ENCODE peak calls at places on chromosomes 4 and X, in six cellular contexts. One of them, this sample, is unnamed.

GRCh38 chr4:113026556-113026955 is 22.9 kb upstream of the ANK2 start:
- DNase-seq in lung: no peak
- DNase-seq in AG10803: peak; percentile 24
- DNase-seq in sigmoid colon: no peak
- DNase-seq in hepatocyte: no peak
- DNase-seq in foreskin fibroblast: peak; percentile 38
- DNase-seq in this sample: no peak

GRCh38 chrX:115251458-115252233 is 17.8 kb upstream of the LRCH2 start:
- DNase-seq in lung: no peak
- DNase-seq in AG10803: no peak
- DNase-seq in foreskin fibroblast: no peak
- DNase-seq in hepatocyte: no peak
- DNase-seq in sigmoid colon: no peak
- DNase-seq in this sample: no peak

GRCh38 chr4:80153800-80154546 is 43.3 kb upstream of the PRDM8 start:
- DNase-seq in lung: no peak
- DNase-seq in sigmoid colon: no peak
- DNase-seq in hepatocyte: no peak
- DNase-seq in foreskin fibroblast: peak; percentile 27
- DNase-seq in AG10803: peak; percentile 58
- DNase-seq in this sample: no peak

GRCh38 chrX:153821066-153821465 is 9.3 kb downstream of the PDZD4 start:
- DNase-seq in AG10803: no peak
- DNase-seq in lung: no peak
- DNase-seq in hepatocyte: no peak
- DNase-seq in sigmoid colon: no peak
- DNase-seq in foreskin fibroblast: no peak
- DNase-seq in this sample: no peak

GRCh38 chrX:116246261-116246660 is 75.7 kb downstream of the AGTR2 start:
- DNase-seq in hepatocyte: no peak
- DNase-seq in AG10803: peak; percentile 1
- DNase-seq in foreskin fibroblast: no peak
- DNase-seq in sigmoid colon: no peak
- DNase-seq in lung: no peak
- DNase-seq in this sample: no peak

GRCh38 chr4:41656572-41657301 is 91.8 kb downstream of the PHOX2B start:
- DNase-seq in foreskin fibroblast: no peak
- DNase-seq in AG10803: no peak
- DNase-seq in lung: no peak
- DNase-seq in hepatocyte: no peak
- DNase-seq in sigmoid colon: no peak
- DNase-seq in this sample: no peak

GRCh38 chrX:133171962-133172708 is 46.0 kb downstream of the TFDP3 start:
- DNase-seq in AG10803: no peak
- DNase-seq in lung: no peak
- DNase-seq in sigmoid colon: no peak
- DNase-seq in foreskin fibroblast: no peak
- DNase-seq in hepatocyte: peak; percentile 40
- DNase-seq in this sample: no peak

GRCh38 chr4:100190643-100191600 is 654 bp upstream of the DDIT4L start:
- DNase-seq in foreskin fibroblast: peak; percentile 28
- DNase-seq in AG10803: peak; percentile 43
- DNase-seq in sigmoid colon: no peak
- DNase-seq in hepatocyte: peak; percentile 17
- DNase-seq in lung: no peak
- DNase-seq in this sample: no peak

GRCh38 chr4:66681962-66682361 is 863.3 kb downstream of the CENPC start:
- DNase-seq in sigmoid colon: no peak
- DNase-seq in lung: no peak
- DNase-seq in foreskin fibroblast: no peak
- DNase-seq in hepatocyte: no peak
- DNase-seq in AG10803: no peak
- DNase-seq in this sample: peak; percentile 25

GRCh38 chrX:120310861-120311631 is at the start of gene TMEM255A:
- DNase-seq in AG10803: no peak
- DNase-seq in hepatocyte: peak; percentile 28
- DNase-seq in foreskin fibroblast: no peak
- DNase-seq in lung: no peak
- DNase-seq in sigmoid colon: peak; percentile 68
- DNase-seq in this sample: no peak

GRCh38 chr4:140884431-140885058 is 128.4 kb upstream of the TBC1D9 start:
- DNase-seq in foreskin fibroblast: peak; percentile 63
- DNase-seq in lung: peak; percentile 44
- DNase-seq in sigmoid colon: peak; percentile 70
- DNase-seq in hepatocyte: peak; percentile 79
- DNase-seq in AG10803: peak; percentile 80
- DNase-seq in this sample: peak; percentile 33

DNA sequence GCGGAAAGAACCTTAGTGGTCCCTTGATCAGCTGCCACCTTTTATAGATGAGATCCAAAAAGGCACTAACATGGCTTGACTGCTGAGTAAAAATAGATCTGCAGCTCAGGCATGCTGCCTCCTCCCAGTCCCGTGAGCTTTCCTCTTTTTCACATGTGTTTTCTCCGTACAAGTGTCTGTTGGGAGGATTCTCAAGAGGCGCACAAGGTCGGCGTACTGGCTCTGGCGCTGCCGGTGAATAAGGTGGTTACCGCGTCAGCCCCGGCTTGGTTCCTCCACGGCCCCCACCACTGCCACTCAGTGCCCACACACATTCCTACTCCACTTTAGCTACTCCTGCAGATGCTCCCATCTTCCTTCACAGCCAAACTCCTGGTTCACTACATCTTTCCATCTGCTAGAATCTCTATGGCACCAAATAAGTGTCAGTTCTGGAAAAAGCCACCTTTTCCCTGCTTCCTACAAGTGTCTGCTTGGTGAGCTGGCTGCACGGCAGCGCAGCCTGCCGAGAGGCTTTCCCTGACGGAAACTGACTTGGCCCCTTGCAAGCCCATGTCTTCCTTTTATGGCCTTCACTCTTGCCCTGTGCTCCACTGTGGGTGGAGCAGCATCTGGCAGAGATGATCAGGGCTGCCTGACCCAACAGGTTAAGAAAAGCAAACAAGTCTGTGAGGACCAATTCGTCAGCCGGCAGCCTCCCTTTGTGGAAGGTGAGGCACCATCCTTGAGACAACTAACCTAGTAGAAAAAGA is 99.8 kb downstream of the KLHL8 start:
- DNase-seq in sigmoid colon: peak; percentile 88
- DNase-seq in foreskin fibroblast: no peak
- DNase-seq in lung: peak; percentile 77
- DNase-seq in hepatocyte: peak; percentile 69
- DNase-seq in AG10803: no peak
- DNase-seq in this sample: no peak
- H3K4me3 ChIP-seq in sigmoid colon: peak overlapping the region; percentile 40
- H3K4me3 ChIP-seq in foreskin fibroblast: no peak overlapping the region
- H3K4me3 ChIP-seq in lung: no peak overlapping the region
- H3K4me3 ChIP-seq in hepatocyte: no peak overlapping the region
- H3K4me3 ChIP-seq in AG10803: no peak overlapping the region
- H3K4me3 ChIP-seq in this sample: no peak overlapping the region

GRCh38 chrX:2391869-2392606 is 108.7 kb downstream of the DHRSX start:
- DNase-seq in sigmoid colon: no peak
- DNase-seq in AG10803: peak; percentile 83
- DNase-seq in hepatocyte: peak; percentile 81
- DNase-seq in lung: no peak
- DNase-seq in foreskin fibroblast: peak; percentile 42
- DNase-seq in this sample: peak; percentile 81
- TF ChIP-seq CTCF in sigmoid colon: no peak
- TF ChIP-seq CTCF in AG10803: peak; percentile 19
- TF ChIP-seq CTCF in hepatocyte: peak; percentile 21
- TF ChIP-seq CTCF in lung: no peak
- TF ChIP-seq CTCF in foreskin fibroblast: no peak
- TF ChIP-seq CTCF in this sample: peak; percentile 36

DNA sequence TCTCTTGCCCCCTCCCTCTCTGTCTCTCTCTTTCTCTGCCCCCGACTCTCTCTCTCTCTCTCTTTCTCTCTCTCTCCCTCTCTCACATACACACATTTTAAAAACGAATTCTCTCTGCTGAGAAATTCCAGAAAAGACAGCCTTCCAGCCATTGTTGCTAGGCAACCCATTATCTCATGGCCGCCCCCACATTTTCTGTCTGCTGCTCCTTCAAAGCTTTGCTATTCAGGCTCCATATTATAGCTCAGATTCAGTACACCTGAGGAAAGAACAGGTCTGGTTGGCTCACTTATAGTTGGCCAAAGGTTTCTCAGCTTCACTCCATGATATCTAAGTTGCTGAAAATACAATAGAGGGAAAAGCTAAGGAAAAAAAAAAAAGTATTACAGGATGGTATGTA is 174.4 kb upstream of the RADX start:
- DNase-seq in lung: no peak
- DNase-seq in hepatocyte: no peak
- DNase-seq in foreskin fibroblast: no peak
- DNase-seq in sigmoid colon: no peak
- DNase-seq in AG10803: no peak
- DNase-seq in this sample: no peak
- H3K4me3 ChIP-seq in lung: no peak overlapping the region
- H3K4me3 ChIP-seq in hepatocyte: no peak overlapping the region
- H3K4me3 ChIP-seq in foreskin fibroblast: no peak overlapping the region
- H3K4me3 ChIP-seq in sigmoid colon: no peak overlapping the region
- H3K4me3 ChIP-seq in AG10803: no peak overlapping the region
- H3K4me3 ChIP-seq in this sample: no peak overlapping the region

GRCh38 chr4:71130827-71131603 is 137.6 kb downstream of the DCK start:
- DNase-seq in hepatocyte: no peak
- DNase-seq in lung: no peak
- DNase-seq in sigmoid colon: no peak
- DNase-seq in AG10803: peak; percentile 76
- DNase-seq in foreskin fibroblast: peak; percentile 31
- DNase-seq in this sample: no peak
- TF ChIP-seq CTCF in hepatocyte: peak; percentile 12
- TF ChIP-seq CTCF in lung: no peak
- TF ChIP-seq CTCF in sigmoid colon: no peak
- TF ChIP-seq CTCF in AG10803: peak; percentile 51
- TF ChIP-seq CTCF in foreskin fibroblast: peak; percentile 25
- TF ChIP-seq CTCF in this sample: peak; percentile 10

DNA sequence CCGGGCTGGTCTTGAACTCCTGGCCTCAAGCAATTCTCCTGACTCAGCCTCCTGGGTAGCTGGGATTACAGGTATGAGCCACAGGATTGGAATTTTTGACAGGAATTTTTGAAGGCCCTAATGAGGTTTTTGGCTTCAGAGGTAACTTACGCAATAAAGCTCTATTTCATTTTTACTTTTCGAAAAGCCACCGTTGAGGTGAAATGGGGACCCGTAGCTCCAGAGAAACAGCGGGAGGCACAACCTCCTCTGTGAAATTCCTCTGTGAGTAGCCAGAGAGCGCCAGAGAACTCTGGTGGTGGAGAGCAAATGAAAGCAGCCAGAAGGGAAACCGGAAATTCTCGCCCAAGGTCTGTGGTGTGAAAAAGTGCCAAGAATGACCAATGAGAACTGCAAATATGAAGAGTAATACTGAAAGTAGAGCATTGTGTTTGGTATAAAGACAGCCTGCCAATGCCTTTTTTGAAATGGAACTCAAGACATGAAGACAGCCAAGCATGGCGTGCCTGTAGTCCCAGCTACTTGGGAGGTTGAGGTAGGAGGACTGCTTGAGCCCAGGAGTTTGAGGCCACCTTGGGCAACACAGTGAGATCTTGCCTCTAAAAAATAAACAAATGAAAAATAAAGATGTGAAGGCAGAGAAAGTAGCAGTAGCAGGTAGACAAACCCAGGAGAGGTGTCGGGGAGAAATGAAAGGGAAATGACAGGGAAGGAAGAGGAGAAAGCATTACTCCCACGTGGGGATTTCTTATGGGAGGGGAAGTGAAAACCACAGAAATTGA is 33.0 kb upstream of the TMEM131L start:
- DNase-seq in hepatocyte: peak; percentile 58
- DNase-seq in AG10803: peak; percentile 94
- DNase-seq in lung: peak; percentile 69
- DNase-seq in sigmoid colon: peak; percentile 74
- DNase-seq in foreskin fibroblast: peak; percentile 52
- DNase-seq in this sample: no peak
- H3K4me3 ChIP-seq in hepatocyte: no peak overlapping the region
- H3K4me3 ChIP-seq in AG10803: no peak overlapping the region
- H3K4me3 ChIP-seq in lung: no peak overlapping the region
- H3K4me3 ChIP-seq in sigmoid colon: no peak overlapping the region
- H3K4me3 ChIP-seq in foreskin fibroblast: no peak overlapping the region
- H3K4me3 ChIP-seq in this sample: no peak overlapping the region

DNA sequence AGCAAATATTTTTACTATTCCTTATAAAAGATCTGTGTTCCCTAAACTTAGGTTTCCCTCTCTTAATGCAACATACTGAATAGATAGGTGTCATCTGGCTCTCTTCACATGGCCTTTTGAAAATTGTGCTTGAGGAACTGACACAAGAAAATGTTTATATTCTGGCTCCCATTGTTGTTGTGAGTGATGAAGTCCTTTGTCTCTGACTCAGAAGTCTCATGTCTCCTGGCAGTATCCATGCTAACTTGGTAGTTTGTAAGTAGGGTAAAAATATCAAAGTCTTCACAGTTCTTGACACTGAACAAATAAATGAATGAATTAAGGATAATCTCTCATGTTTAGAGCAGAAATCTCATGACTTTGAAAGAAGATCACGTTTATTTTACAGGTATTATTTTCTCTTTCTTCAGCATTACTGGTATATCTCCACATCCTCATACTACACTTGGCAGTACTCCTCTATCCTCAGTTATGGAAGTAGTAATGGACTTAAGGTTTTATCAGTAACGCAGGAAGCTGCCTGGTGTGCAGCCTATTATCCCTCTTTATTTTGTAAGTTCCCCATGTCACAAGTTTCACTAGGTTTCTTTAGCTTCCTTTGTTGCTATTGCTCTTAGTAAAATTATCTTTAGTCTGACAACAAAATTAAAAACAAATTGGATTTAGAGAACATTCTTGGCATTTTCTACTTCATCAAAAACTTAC is 14.2 kb upstream of the PABPC4L start:
- DNase-seq in foreskin fibroblast: no peak
- DNase-seq in AG10803: no peak
- DNase-seq in sigmoid colon: no peak
- DNase-seq in lung: no peak
- DNase-seq in hepatocyte: no peak
- DNase-seq in this sample: no peak
- TF ChIP-seq CTCF in foreskin fibroblast: no peak
- TF ChIP-seq CTCF in AG10803: no peak
- TF ChIP-seq CTCF in sigmoid colon: no peak
- TF ChIP-seq CTCF in lung: no peak
- TF ChIP-seq CTCF in hepatocyte: no peak
- TF ChIP-seq CTCF in this sample: no peak

GRCh38 chrX:3791449-3791848 is 78.0 kb upstream of the PRKX start:
- DNase-seq in hepatocyte: no peak
- DNase-seq in foreskin fibroblast: no peak
- DNase-seq in AG10803: no peak
- DNase-seq in lung: no peak
- DNase-seq in sigmoid colon: no peak
- DNase-seq in this sample: no peak

GRCh38 chrX:3788494-3789233 is 75.2 kb upstream of the PRKX start:
- DNase-seq in sigmoid colon: no peak
- DNase-seq in lung: no peak
- DNase-seq in foreskin fibroblast: no peak
- DNase-seq in hepatocyte: peak; percentile 10
- DNase-seq in AG10803: no peak
- DNase-seq in this sample: no peak
- H3K4me3 ChIP-seq in sigmoid colon: no peak overlapping the region
- H3K4me3 ChIP-seq in lung: no peak overlapping the region
- H3K4me3 ChIP-seq in foreskin fibroblast: no peak overlapping the region
- H3K4me3 ChIP-seq in hepatocyte: no peak overlapping the region
- H3K4me3 ChIP-seq in AG10803: no peak overlapping the region
- H3K4me3 ChIP-seq in this sample: no peak overlapping the region

This sample was measured in retinal pigment epithelial cell.